ENCODE peak calls at places on chromosome 13, in four cellular contexts. B is lower leg skin, K is adrenal gland, U is progenitor cell of endocrine pancreas. J is an unnamed sample.

GRCh38 chr13:24267801-24268200 is 41.6 kb upstream of the C1QTNF9 start:
- DNase-seq in B (peak), K (no peak), U (no peak), J (no peak)

GRCh38 chr13:46571189-46571901 is 18.4 kb downstream of the LRCH1 start:
- DNase-seq in K (no peak), B (no peak), U (no peak), J (no peak)

GRCh38 chr13:80363890-80364503 is 23.1 kb upstream of the SPRY2 start:
- DNase-seq in U (no peak), K (no peak), B (no peak), J (no peak)

GRCh38 chr13:26895808-26896466 is 135.4 kb upstream of the GPR12 start:
- DNase-seq in K (no peak), U (no peak), B (peak), J (no peak)

GRCh38 chr13:85582890-85583289 is 216.3 kb downstream of the SLITRK6 start:
- DNase-seq in B (no peak), U (no peak), K (no peak), J (no peak)

GRCh38 chr13:57630661-57631606 is 610 bp upstream of the PCDH17 start:
- DNase-seq in U (no peak), B (no peak), K (peak), J (no peak)

GRCh38 chr13:100608906-100609305 is 20.3 kb upstream of the GGACT start:
- DNase-seq in B (no peak), U (no peak), K (no peak), J (no peak)

GRCh38 chr13:95243207-95243606 is 58.0 kb downstream of the ABCC4 start:
- DNase-seq in B (peak), U (no peak), K (peak), J (no peak)

GRCh38 chr13:26618726-26619125 is 61.2 kb downstream of the WASF3 start:
- DNase-seq in K (no peak), B (no peak), U (no peak), J (no peak)

GRCh38 chr13:79451500-79451962 is 29.4 kb upstream of the NDFIP2 start:
- DNase-seq in K (peak), U (no peak), B (no peak), J (no peak)

GRCh38 chr13:46773556-46773955 is 23.4 kb downstream of the ESD start:
- DNase-seq in K (no peak), U (no peak), B (no peak), J (no peak)

GRCh38 chr13:28059214-28059613 is 41.2 kb downstream of the FLT3 start:
- DNase-seq in K (peak), B (no peak), U (no peak), J (no peak)

GRCh38 chr13:30696278-30697176 is 38.8 kb upstream of the ALOX5AP start:
- DNase-seq in K (peak), B (no peak), U (no peak), J (no peak)

GRCh38 chr13:63696055-63696454 is 2280.4 kb upstream of the PCDH20 start:
- DNase-seq in K (no peak), B (no peak), U (no peak), J (no peak)

GRCh38 chr13:32008518-32009175 is 22.9 kb upstream of the FRY start:
- DNase-seq in U (no peak), B (no peak), K (no peak), J (no peak)

GRCh38 chr13:67147257-67148218 is 82.6 kb downstream of the PCDH9 start:
- DNase-seq in B (no peak), K (no peak), U (no peak), J (no peak)

GRCh38 chr13:99087954-99088491 is 110.2 kb upstream of the DOCK9 start:
- DNase-seq in U (no peak), B (no peak), K (no peak), J (no peak)

GRCh38 chr13:111363591-111363990 is 43.1 kb downstream of the TEX29 start:
- DNase-seq in B (no peak), U (no peak), K (no peak), J (no peak)

GRCh38 chr13:97003071-97003470 is 8.8 kb upstream of the OXGR1 start:
- DNase-seq in B (no peak), K (no peak), U (no peak), J (no peak)

GRCh38 chr13:56317839-56318238 is 822.9 kb upstream of the PRR20A start:
- DNase-seq in B (no peak), U (no peak), K (no peak), J (no peak)

GRCh38 chr13:27016871-27017270 is 154.7 kb downstream of the USP12 start:
- DNase-seq in B (peak), K (no peak), U (no peak), J (peak)

GRCh38 chr13:46983881-46984280 is 87.0 kb upstream of the HTR2A start:
- DNase-seq in K (no peak), B (no peak), U (no peak), J (no peak)

GRCh38 chr13:103351035-103351828 is 285.0 kb upstream of the SLC10A2 start:
- DNase-seq in B (no peak), K (peak), U (no peak), J (no peak)

GRCh38 chr13:72314210-72314609 is 413.2 kb downstream of the MZT1 start:
- DNase-seq in B (no peak), U (no peak), K (no peak), J (no peak)

GRCh38 chr13:40993119-40993518 is 26.0 kb downstream of the ELF1 start:
- DNase-seq in U (no peak), K (no peak), B (peak), J (no peak)

GRCh38 chr13:107031691-107032090 is 463.8 kb upstream of the ARGLU1 start:
- DNase-seq in B (no peak), U (no peak), K (no peak), J (no peak)

GRCh38 chr13:20274466-20274865 is 42.3 kb upstream of the GJB6 start:
- DNase-seq in B (no peak), U (no peak), K (no peak), J (no peak)

GRCh38 chr13:100106005-100106404 is 17.1 kb downstream of the PCCA start:
- DNase-seq in B (no peak), K (no peak), U (no peak), J (no peak)

GRCh38 chr13:97448503-97449251 is 14.7 kb downstream of the RAP2A start:
- DNase-seq in K (no peak), U (no peak), B (no peak), J (no peak)

GRCh38 chr13:72716776-72717175 is 10.7 kb downstream of the MZT1 start:
- DNase-seq in U (no peak), B (no peak), K (no peak), J (no peak)

GRCh38 chr13:51981355-51981754 is 29.9 kb downstream of the ATP7B start:
- DNase-seq in B (no peak), U (no peak), K (no peak), J (no peak)

GRCh38 chr13:76014618-76015315 is 378.6 kb downstream of the LMO7 start:
- DNase-seq in U (no peak), B (no peak), K (no peak), J (no peak)

GRCh38 chr13:39682788-39683187 is 27.3 kb downstream of the COG6 start:
- DNase-seq in U (no peak), B (no peak), K (no peak), J (no peak)

GRCh38 chr13:39682310-39682709 is 26.8 kb downstream of the COG6 start:
- DNase-seq in K (no peak), U (no peak), B (no peak), J (no peak)

GRCh38 chr13:39688278-39688677 is 32.8 kb downstream of the COG6 start:
- DNase-seq in K (no peak), B (no peak), U (no peak), J (no peak)

GRCh38 chr13:39685652-39686051 is 30.2 kb downstream of the COG6 start:
- DNase-seq in K (no peak), B (no peak), U (no peak), J (no peak)

GRCh38 chr13:39684531-39685137 is 29.2 kb downstream of the COG6 start:
- DNase-seq in K (no peak), U (no peak), B (no peak), J (no peak)
- TF ChIP-seq CTCF in K (peak), U (peak), B (no peak), J (peak)

DNA sequence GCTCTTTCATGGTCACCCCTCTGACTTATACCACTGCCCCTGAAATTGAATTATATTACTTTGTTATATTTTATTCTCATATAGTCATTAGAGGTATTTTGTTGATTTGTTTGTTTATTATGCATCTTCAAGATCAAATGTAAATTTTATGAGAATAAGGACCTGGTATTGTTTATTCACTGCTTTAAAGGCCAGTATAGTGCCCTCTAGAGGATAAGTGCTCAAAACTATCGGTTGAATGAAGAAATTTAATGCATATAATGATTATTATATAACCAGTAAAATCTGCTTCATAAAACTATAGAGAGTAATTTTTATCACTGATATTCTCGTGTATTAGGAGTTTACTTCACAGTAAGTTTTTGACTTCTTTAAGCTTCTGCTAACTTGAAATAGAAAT is 1401.9 kb downstream of the SLITRK1 start:
- DNase-seq in K (no peak), B (no peak), U (no peak), J (no peak)
- TF ChIP-seq CTCF in K (no peak), B (no peak), U (peak), J (peak)

GRCh38 chr13:70613295-70613694 is 505.0 kb upstream of the KLHL1 start:
- DNase-seq in B (no peak), K (no peak), U (no peak), J (no peak)
- TF ChIP-seq CTCF in B (no peak), K (no peak), U (peak), J (peak)

GRCh38 chr13:114145256-114145655 is 12.8 kb upstream of the RASA3 start:
- DNase-seq in K (no peak), B (no peak), U (no peak), J (no peak)

GRCh38 chr13:114147803-114148520 is 15.5 kb upstream of the RASA3 start:
- DNase-seq in U (no peak), B (peak), K (no peak), J (no peak)

GRCh38 chr13:114146173-114146572 is 13.8 kb upstream of the RASA3 start:
- DNase-seq in B (peak), U (no peak), K (no peak), J (no peak)

GRCh38 chr13:114145722-114146121 is 13.3 kb upstream of the RASA3 start:
- DNase-seq in B (peak), K (no peak), U (no peak), J (no peak)

GRCh38 chr13:114146629-114147028 is 14.2 kb upstream of the RASA3 start:
- DNase-seq in U (no peak), K (no peak), B (peak), J (no peak)
- TF ChIP-seq CTCF in U (peak), K (no peak), B (no peak), J (no peak)

J was measured in osteocyte.